ENCODE peak calls at places on chromosomes 5 and 9, in five cellular contexts. I is IMR-90, J is body of pancreas, O is heart left ventricle, V is stomach. Y is an unnamed sample.

GRCh38 chr9:34578241-34579096 is 11.1 kb downstream of the CNTFR start:
- DNase-seq in I (peak; percentile 63), J (no peak), O (no peak), V (no peak), Y (no peak)

GRCh38 chr9:127189628-127190027 is 67.2 kb upstream of the ANGPTL2 start:
- DNase-seq in I (no peak), J (no peak), O (no peak), V (no peak), Y (no peak)

GRCh38 chr9:124258765-124259272 is 1.1 kb downstream of the NEK6 start:
- DNase-seq in I (no peak), J (no peak), O (no peak), V (no peak), Y (no peak)

GRCh38 chr9:95060246-95060645 is 257.3 kb downstream of the FANCC start:
- DNase-seq in I (no peak), J (no peak), O (no peak), V (no peak), Y (no peak)

GRCh38 chr9:32552172-32552872 is at the start of the genes SMIM27 and TOPORS:
- DNase-seq in I (peak; percentile 88), J (peak; percentile 90), O (peak; percentile 91), V (peak; percentile 92), Y (peak; percentile 95)

GRCh38 chr9:131288217-131288616 is 1.3 kb upstream of the PLPP7 start:
- DNase-seq in I (no peak), J (no peak), O (no peak), V (no peak), Y (no peak)

GRCh38 chr9:16223074-16223871 is 647.2 kb downstream of the BNC2 start:
- DNase-seq in I (no peak), J (no peak), O (no peak), V (no peak), Y (peak; percentile 67)

GRCh38 chr5:170151105-170151831 is 45.6 kb downstream of the FOXI1 start:
- DNase-seq in I (peak; percentile 44), J (peak; percentile 67), O (peak; percentile 30), V (no peak), Y (no peak)

GRCh38 chr5:175687231-175687701 is 29.4 kb downstream of the HRH2 start:
- DNase-seq in I (no peak), J (peak; percentile 75), O (peak; percentile 86), V (peak; percentile 92), Y (no peak)

GRCh38 chr5:175686826-175687225 is 29.0 kb downstream of the HRH2 start:
- DNase-seq in I (no peak), J (no peak), O (no peak), V (no peak), Y (no peak)

GRCh38 chr5:175689147-175689991 is 31.5 kb downstream of the HRH2 start:
- DNase-seq in I (no peak), J (peak; percentile 70), O (no peak), V (no peak), Y (no peak)

GRCh38 chr5:175690025-175690424 is 32.2 kb downstream of the HRH2 start:
- DNase-seq in I (no peak), J (no peak), O (no peak), V (no peak), Y (no peak)

GRCh38 chr5:175688352-175689146 is 30.7 kb downstream of the HRH2 start:
- DNase-seq in I (no peak), J (no peak), O (no peak), V (no peak), Y (no peak)
- H3K36me3 ChIP-seq in I (no peaks in the 10 kb centered on the region), J (no peaks in the 10 kb centered on the region), O (peaks cover 7% of the 10 kb centered on the region), V (peaks cover 28% of the 10 kb centered on the region), Y (no peaks in the 10 kb centered on the region)

GRCh38 chr5:102289251-102289899 is 6.7 kb downstream of the SLCO4C1 start:
- DNase-seq in I (no peak), J (no peak), O (no peak), V (no peak), Y (no peak)
- TF ChIP-seq POLR2A in I (no peak), J (no peak), O (no peak), V (no peak), Y (no peak)

GRCh38 chr9:134054891-134055811 is 12.7 kb downstream of the BRD3 start:
- DNase-seq in I (no peak), J (peak; percentile 88), O (no peak), V (no peak), Y (peak; percentile 41)
- H3K4me1 ChIP-seq in I (peaks cover 15% of the 10 kb centered on the region), J (peaks cover 59% of the 10 kb centered on the region), O (peaks cover 40% of the 10 kb centered on the region), V (peaks cover 37% of the 10 kb centered on the region), Y (peaks cover 12% of the 10 kb centered on the region)

DNA sequence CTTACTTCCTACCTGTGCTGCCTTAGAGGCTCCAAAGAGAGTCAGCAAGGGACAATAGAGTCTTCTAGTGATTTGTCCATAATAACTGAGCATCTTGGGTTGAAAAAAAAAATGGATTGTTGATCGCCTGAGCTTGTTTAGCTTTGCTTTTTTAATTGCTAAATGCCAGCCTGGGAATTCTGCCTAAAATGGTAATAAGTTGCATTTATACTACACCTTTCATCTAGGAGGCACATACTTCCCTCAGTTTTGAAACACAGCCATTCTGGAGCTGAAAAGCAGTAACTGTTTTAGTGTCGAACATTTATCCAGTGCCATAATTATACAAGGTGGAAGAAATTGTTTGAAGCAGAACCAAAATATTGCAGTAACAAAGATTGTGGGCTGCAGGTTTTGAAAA is 421.3 kb downstream of the CAAP1 start:
- DNase-seq in I (no peak), J (no peak), O (no peak), V (no peak), Y (no peak)
- H3K36me3 ChIP-seq in I (no peaks in the 10 kb centered on the region), J (no peaks in the 10 kb centered on the region), O (no peaks in the 10 kb centered on the region), V (no peaks in the 10 kb centered on the region), Y (no peaks in the 10 kb centered on the region)

DNA sequence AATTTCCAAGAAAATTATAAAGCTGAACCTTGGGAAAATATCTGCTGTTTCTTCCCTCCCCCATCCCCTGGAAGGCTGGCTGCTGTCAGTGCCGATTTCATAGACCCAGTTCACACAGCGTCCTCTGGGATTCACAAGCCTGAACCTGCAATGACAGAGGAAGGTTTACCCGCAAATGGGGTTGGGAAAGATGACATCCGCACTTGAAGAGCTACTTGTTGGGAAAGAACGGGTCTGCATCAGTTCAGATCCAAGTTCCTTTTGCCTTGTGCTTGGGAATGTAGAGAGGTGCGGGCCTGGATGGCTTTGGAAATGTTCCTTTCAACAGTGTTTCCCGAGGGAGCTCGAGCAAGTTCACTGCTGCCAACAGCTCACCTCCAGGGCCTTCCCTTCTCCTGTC is 13.9 kb downstream of the PCDH12 start:
- DNase-seq in I (no peak), J (no peak), O (no peak), V (no peak), Y (peak; percentile 10)
- TF ChIP-seq POLR2A in I (no peak), J (no peak), O (no peak), V (no peak), Y (no peak)

GRCh38 chr5:143134900-143135299 is 268.6 kb downstream of the NR3C1 start:
- DNase-seq in I (peak; percentile 59), J (no peak), O (no peak), V (no peak), Y (no peak)

GRCh38 chr5:143133721-143134120 is 269.8 kb downstream of the NR3C1 start:
- DNase-seq in I (no peak), J (no peak), O (no peak), V (no peak), Y (no peak)

GRCh38 chr5:143132739-143133138 is 270.7 kb downstream of the NR3C1 start:
- DNase-seq in I (no peak), J (no peak), O (no peak), V (no peak), Y (no peak)

GRCh38 chr5:143135832-143136551 is 267.5 kb downstream of the NR3C1 start:
- DNase-seq in I (peak; percentile 17), J (peak; percentile 43), O (no peak), V (peak; percentile 34), Y (no peak)

DNA sequence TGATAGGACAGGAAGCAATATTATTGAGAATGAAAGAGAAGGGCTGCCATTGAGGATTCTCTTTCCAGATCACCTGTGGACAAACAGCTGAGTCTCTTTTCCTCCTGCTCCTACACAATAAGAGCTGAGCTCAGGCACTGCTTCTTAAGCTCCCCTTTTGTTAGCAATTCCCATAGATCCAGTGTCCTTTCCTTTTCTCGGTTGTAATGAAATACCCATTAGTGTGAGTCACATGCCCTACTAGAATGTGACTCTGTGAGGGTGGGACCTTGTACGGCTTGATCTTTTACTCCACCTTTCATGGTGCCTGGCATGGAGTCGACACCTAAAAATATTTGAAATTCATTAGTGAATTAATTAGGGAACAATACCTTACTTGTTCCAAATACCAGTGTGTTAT is 269.2 kb downstream of the NR3C1 start:
- DNase-seq in I (peak; percentile 44), J (no peak), O (no peak), V (no peak), Y (no peak)
- H3K4me1 ChIP-seq in I (peaks cover 4% of the 10 kb centered on the region), J (peaks cover 11% of the 10 kb centered on the region), O (peaks cover 64% of the 10 kb centered on the region), V (peaks cover 6% of the 10 kb centered on the region), Y (no peaks in the 10 kb centered on the region)

GRCh38 chr5:62506659-62507460 is 71.8 kb upstream of the LRRC70 start:
- DNase-seq in I (no peak), J (no peak), O (no peak), V (no peak), Y (no peak)
- H3K36me3 ChIP-seq in I (no peaks in the 10 kb centered on the region), J (no peaks in the 10 kb centered on the region), O (peaks cover 27% of the 10 kb centered on the region), V (peaks cover 33% of the 10 kb centered on the region), Y (no peaks in the 10 kb centered on the region)

DNA sequence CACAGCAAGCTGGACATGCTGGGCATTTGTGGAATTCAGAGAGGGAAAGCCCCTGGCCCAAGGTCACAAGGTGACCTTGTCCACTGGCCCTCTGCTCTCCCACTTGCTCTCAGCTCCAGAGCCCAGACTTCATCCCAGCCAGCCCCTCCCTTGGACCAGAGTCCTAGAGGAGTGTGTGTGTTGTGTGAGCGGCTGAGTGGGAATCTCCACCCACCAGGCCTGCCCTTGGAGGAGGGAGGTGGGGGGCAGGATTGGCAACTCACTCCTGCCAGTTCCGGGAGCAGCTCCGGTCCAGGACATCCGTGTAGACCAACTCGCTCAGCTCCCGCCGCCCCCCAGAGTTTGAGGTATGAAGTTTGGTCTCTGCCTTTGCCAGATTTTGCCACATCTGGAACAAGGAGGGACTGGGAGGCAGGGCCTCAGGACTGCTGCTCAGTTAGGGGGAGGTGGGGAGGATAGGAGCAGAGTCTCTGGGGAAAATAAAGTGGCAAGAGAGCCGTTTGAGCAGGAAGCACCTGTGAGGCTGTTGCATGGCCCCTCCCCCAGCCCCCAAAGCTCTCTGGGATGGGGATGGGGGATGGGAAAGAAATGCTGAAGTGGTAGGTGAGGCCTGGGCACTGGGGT is 1.4 kb downstream of the MZB1 start:
- DNase-seq in I (peak; percentile 20), J (peak; percentile 55), O (no peak), V (peak; percentile 72), Y (peak; percentile 85)
- TF ChIP-seq POLR2A in I (no peak), J (no peak), O (no peak), V (no peak), Y (peak; percentile 60)

DNA sequence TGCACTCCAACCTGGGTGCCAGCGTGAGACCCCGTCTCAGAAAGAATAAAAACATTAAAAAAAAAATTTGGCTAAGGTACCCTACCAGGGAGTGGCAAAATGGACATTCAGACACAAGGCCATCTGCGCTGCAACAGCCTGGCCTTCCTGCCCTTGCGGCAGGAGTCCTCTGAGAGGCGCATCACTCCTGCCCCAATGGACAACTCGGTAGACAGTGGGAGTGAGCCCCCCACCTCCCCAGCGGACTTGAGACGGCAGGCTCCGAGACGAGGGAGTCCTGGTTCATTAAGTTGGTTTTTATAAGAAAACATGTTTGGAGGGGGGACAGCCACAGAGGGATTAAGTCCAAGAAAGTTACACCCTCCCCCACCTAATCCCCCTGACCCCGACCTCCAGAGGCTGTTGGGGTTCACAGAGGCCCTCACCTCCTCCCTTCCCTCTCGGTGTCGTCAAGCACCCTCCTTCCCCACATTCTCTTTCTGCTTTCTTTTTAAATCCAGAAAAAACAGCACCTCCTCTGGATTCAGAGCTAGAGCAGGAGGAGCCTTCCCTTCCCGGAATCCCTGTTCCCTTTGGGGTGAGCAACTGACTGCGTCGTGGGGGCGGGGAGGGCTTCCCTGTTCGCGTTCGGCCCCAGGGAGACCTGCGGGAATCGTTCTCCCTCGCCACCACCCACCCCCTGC is 1.8 kb upstream of the EGR1 start:
- DNase-seq in I (no peak), J (peak; percentile 20), O (no peak), V (no peak), Y (no peak)
- H3K4me1 ChIP-seq in I (peaks cover 12% of the 10 kb centered on the region), J (peaks cover 26% of the 10 kb centered on the region), O (peaks cover 69% of the 10 kb centered on the region), V (peaks cover 14% of the 10 kb centered on the region), Y (peaks cover 41% of the 10 kb centered on the region)

Y was measured in Peyer's patch.